ENCODE peak calls at places on chromosomes 11 and 22, in ten cellular contexts. One of them, this sample, is unnamed.

GRCh38 chr11:128304666-128305485 is 282.5 kb downstream of the ETS1 start:
- DNase-seq in IMR-90: no peak
- DNase-seq in sigmoid colon: no peak
- DNase-seq in NB4: no peak
- DNase-seq in ovary: no peak
- DNase-seq in body of pancreas: no peak
- DNase-seq in spleen: no peak
- DNase-seq in tibial nerve: no peak
- DNase-seq in stomach: no peak
- DNase-seq in adrenal gland: no peak
- DNase-seq in this sample: no peak

GRCh38 chr11:126655807-126656128 is 300.3 kb downstream of the ST3GAL4 start:
- DNase-seq in IMR-90: peak; percentile 41
- DNase-seq in sigmoid colon: no peak
- DNase-seq in NB4: no peak
- DNase-seq in ovary: no peak
- DNase-seq in body of pancreas: no peak
- DNase-seq in spleen: no peak
- DNase-seq in tibial nerve: no peak
- DNase-seq in stomach: no peak
- DNase-seq in adrenal gland: no peak
- DNase-seq in this sample: no peak

GRCh38 chr22:30056015-30056414 is 24.2 kb upstream of the HORMAD2 start:
- DNase-seq in IMR-90: no peak
- DNase-seq in sigmoid colon: no peak
- DNase-seq in NB4: no peak
- DNase-seq in ovary: no peak
- DNase-seq in body of pancreas: no peak
- DNase-seq in spleen: no peak
- DNase-seq in tibial nerve: no peak
- DNase-seq in stomach: no peak
- DNase-seq in adrenal gland: no peak
- DNase-seq in this sample: no peak

GRCh38 chr11:352456-353180 is 16.7 kb upstream of the B4GALNT4 start:
- DNase-seq in IMR-90: no peak
- DNase-seq in sigmoid colon: no peak
- DNase-seq in NB4: no peak
- DNase-seq in ovary: peak; percentile 46
- DNase-seq in body of pancreas: no peak
- DNase-seq in spleen: peak; percentile 54
- DNase-seq in tibial nerve: no peak
- DNase-seq in stomach: no peak
- DNase-seq in adrenal gland: no peak
- DNase-seq in this sample: no peak

GRCh38 chr22:49540084-49540483 is 287.6 kb downstream of the BRD1 start:
- DNase-seq in IMR-90: no peak
- DNase-seq in sigmoid colon: peak; percentile 21
- DNase-seq in NB4: no peak
- DNase-seq in ovary: no peak
- DNase-seq in body of pancreas: peak; percentile 1
- DNase-seq in spleen: peak; percentile 17
- DNase-seq in tibial nerve: no peak
- DNase-seq in stomach: no peak
- DNase-seq in adrenal gland: no peak
- DNase-seq in this sample: no peak

GRCh38 chr11:12470236-12470635 is 92.9 kb downstream of the PARVA start:
- DNase-seq in IMR-90: no peak
- DNase-seq in sigmoid colon: no peak
- DNase-seq in NB4: no peak
- DNase-seq in ovary: no peak
- DNase-seq in body of pancreas: no peak
- DNase-seq in spleen: no peak
- DNase-seq in tibial nerve: no peak
- DNase-seq in stomach: no peak
- DNase-seq in adrenal gland: no peak
- DNase-seq in this sample: no peak

GRCh38 chr22:35454416-35455054 is 54.6 kb downstream of the MCM5 start:
- DNase-seq in IMR-90: no peak
- DNase-seq in sigmoid colon: no peak
- DNase-seq in NB4: peak; percentile 38
- DNase-seq in ovary: no peak
- DNase-seq in body of pancreas: no peak
- DNase-seq in spleen: no peak
- DNase-seq in tibial nerve: no peak
- DNase-seq in stomach: no peak
- DNase-seq in adrenal gland: peak; percentile 22
- DNase-seq in this sample: no peak

GRCh38 chr11:82927264-82927880 is 25.8 kb downstream of the DDIAS start:
- DNase-seq in IMR-90: peak; percentile 64
- DNase-seq in sigmoid colon: no peak
- DNase-seq in NB4: peak; percentile 73
- DNase-seq in ovary: no peak
- DNase-seq in body of pancreas: peak; percentile 25
- DNase-seq in spleen: no peak
- DNase-seq in tibial nerve: no peak
- DNase-seq in stomach: no peak
- DNase-seq in adrenal gland: no peak
- DNase-seq in this sample: peak; percentile 37

GRCh38 chr11:83554896-83555295 is 268.7 kb upstream of the CCDC90B start:
- DNase-seq in IMR-90: no peak
- DNase-seq in sigmoid colon: no peak
- DNase-seq in NB4: no peak
- DNase-seq in ovary: no peak
- DNase-seq in body of pancreas: no peak
- DNase-seq in spleen: no peak
- DNase-seq in tibial nerve: no peak
- DNase-seq in stomach: no peak
- DNase-seq in adrenal gland: no peak
- DNase-seq in this sample: no peak

DNA sequence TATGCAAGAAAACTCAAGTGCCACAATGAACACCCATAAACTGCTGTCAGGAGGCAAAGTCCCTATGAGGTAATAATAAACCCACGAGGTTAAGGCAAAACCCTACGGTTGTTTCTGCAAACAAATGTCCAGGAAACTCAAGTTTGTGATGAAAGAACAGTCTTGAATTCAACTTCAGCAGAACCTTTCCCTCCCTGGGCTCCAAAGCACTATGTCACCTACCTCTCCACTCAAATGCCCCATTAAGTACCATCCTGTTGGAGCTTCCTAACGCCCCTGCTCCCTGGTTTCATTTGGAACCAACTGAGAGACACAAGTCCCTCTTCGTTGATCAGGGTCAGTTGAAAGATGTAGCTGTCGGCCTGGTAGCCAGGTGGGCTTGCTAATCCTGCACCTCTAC is 2.6 kb upstream of the C11orf91 start:
- DNase-seq in IMR-90: no peak
- DNase-seq in sigmoid colon: no peak
- DNase-seq in NB4: no peak
- DNase-seq in ovary: no peak
- DNase-seq in body of pancreas: no peak
- DNase-seq in spleen: no peak
- DNase-seq in tibial nerve: no peak
- DNase-seq in stomach: no peak
- DNase-seq in adrenal gland: no peak
- DNase-seq in this sample: no peak
- TF ChIP-seq POLR2A in IMR-90: no peak
- TF ChIP-seq POLR2A in sigmoid colon: no peak
- TF ChIP-seq POLR2A in NB4: no peak
- TF ChIP-seq POLR2A in ovary: no peak
- TF ChIP-seq POLR2A in body of pancreas: no peak
- TF ChIP-seq POLR2A in spleen: no peak
- TF ChIP-seq POLR2A in tibial nerve: no peak
- TF ChIP-seq POLR2A in stomach: no peak
- TF ChIP-seq POLR2A in adrenal gland: no peak
- TF ChIP-seq POLR2A in this sample: no peak

DNA sequence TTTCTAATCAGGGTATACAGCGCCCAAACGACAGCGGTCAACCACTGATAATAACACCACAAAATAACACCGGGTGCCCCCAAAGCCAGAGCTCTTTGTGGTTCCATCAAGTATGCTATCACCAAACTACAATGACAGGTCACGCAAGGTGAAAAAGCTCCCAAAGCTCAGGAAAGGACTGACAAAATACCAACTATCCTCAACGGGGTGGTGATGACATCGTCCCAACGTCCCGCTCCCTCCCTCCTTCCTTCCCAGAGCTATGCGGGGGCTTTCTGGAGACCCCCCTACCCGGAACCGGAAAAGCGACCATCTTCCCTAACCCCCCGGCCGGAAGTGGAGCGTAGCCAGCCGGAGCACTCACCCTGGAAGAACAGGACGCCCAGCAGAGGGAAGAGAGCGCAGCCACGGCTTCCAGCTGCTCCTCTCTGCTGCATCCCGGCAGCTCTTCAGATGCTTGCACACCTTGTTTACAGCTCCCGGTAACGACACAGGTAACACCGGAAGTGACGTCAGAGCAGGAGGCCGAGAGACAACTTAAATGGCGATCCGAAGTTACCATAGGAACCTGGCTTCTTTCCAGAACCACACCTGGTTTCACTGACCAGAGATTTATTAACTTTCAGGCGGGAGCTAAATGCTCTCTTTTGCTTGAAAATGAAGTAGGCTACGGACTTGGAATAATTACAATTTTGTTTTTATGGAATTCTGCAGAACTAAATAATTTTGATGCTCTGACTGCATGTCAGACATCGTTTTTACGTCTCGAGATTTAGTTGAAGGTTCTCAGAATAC is at the start of gene MPZL3:
- DNase-seq in IMR-90: peak; percentile 44
- DNase-seq in sigmoid colon: peak; percentile 82
- DNase-seq in NB4: peak; percentile 79
- DNase-seq in ovary: peak; percentile 66
- DNase-seq in body of pancreas: peak; percentile 97
- DNase-seq in spleen: peak; percentile 91
- DNase-seq in tibial nerve: no peak
- DNase-seq in stomach: peak; percentile 93
- DNase-seq in adrenal gland: peak; percentile 45
- DNase-seq in this sample: peak; percentile 20
- TF ChIP-seq POLR2A in IMR-90: no peak
- TF ChIP-seq POLR2A in sigmoid colon: no peak
- TF ChIP-seq POLR2A in NB4: no peak
- TF ChIP-seq POLR2A in ovary: no peak
- TF ChIP-seq POLR2A in body of pancreas: peak; percentile 85
- TF ChIP-seq POLR2A in spleen: peak; percentile 6
- TF ChIP-seq POLR2A in tibial nerve: no peak
- TF ChIP-seq POLR2A in stomach: no peak
- TF ChIP-seq POLR2A in adrenal gland: no peak
- TF ChIP-seq POLR2A in this sample: no peak

GRCh38 chr11:45741582-45741981 is 63.4 kb upstream of the SLC35C1 start:
- DNase-seq in IMR-90: no peak
- DNase-seq in sigmoid colon: no peak
- DNase-seq in NB4: no peak
- DNase-seq in ovary: no peak
- DNase-seq in body of pancreas: no peak
- DNase-seq in spleen: no peak
- DNase-seq in tibial nerve: no peak
- DNase-seq in stomach: no peak
- DNase-seq in adrenal gland: no peak
- DNase-seq in this sample: no peak

GRCh38 chr11:45737056-45737455 is 67.9 kb upstream of the SLC35C1 start:
- DNase-seq in IMR-90: no peak
- DNase-seq in sigmoid colon: no peak
- DNase-seq in NB4: no peak
- DNase-seq in ovary: no peak
- DNase-seq in body of pancreas: no peak
- DNase-seq in spleen: no peak
- DNase-seq in tibial nerve: no peak
- DNase-seq in stomach: no peak
- DNase-seq in adrenal gland: no peak
- DNase-seq in this sample: peak; percentile 32

GRCh38 chr11:45743556-45744468 is 61.1 kb upstream of the SLC35C1 start:
- DNase-seq in IMR-90: no peak
- DNase-seq in sigmoid colon: no peak
- DNase-seq in NB4: no peak
- DNase-seq in ovary: no peak
- DNase-seq in body of pancreas: no peak
- DNase-seq in spleen: no peak
- DNase-seq in tibial nerve: no peak
- DNase-seq in stomach: no peak
- DNase-seq in adrenal gland: no peak
- DNase-seq in this sample: no peak

GRCh38 chr11:45739866-45740265 is 65.1 kb upstream of the SLC35C1 start:
- DNase-seq in IMR-90: no peak
- DNase-seq in sigmoid colon: no peak
- DNase-seq in NB4: no peak
- DNase-seq in ovary: no peak
- DNase-seq in body of pancreas: no peak
- DNase-seq in spleen: no peak
- DNase-seq in tibial nerve: no peak
- DNase-seq in stomach: no peak
- DNase-seq in adrenal gland: no peak
- DNase-seq in this sample: no peak

DNA sequence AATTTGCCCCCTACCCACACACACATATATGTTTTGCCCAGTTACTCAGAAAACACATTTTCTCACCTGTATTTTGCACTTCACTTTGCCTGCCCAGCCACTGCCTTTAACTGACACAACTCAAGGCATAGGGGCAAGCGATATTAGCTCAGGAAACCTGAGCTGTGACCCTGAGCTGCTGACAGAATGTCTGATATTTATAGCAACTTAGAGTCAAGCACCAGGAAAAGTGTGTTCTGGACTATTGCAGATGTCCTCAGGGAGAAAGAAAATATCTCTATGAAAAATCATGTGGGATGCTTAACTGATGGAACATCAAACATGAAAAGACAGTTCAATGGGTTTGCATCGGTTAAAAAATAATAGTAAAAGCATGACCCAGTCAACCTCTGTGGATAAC is 63.9 kb upstream of the SLC35C1 start:
- DNase-seq in IMR-90: no peak
- DNase-seq in sigmoid colon: no peak
- DNase-seq in NB4: no peak
- DNase-seq in ovary: no peak
- DNase-seq in body of pancreas: no peak
- DNase-seq in spleen: no peak
- DNase-seq in tibial nerve: no peak
- DNase-seq in stomach: no peak
- DNase-seq in adrenal gland: no peak
- DNase-seq in this sample: no peak
- TF ChIP-seq POLR2A in IMR-90: no peak
- TF ChIP-seq POLR2A in sigmoid colon: no peak
- TF ChIP-seq POLR2A in NB4: no peak
- TF ChIP-seq POLR2A in ovary: no peak
- TF ChIP-seq POLR2A in body of pancreas: no peak
- TF ChIP-seq POLR2A in spleen: no peak
- TF ChIP-seq POLR2A in tibial nerve: no peak
- TF ChIP-seq POLR2A in stomach: no peak
- TF ChIP-seq POLR2A in adrenal gland: no peak
- TF ChIP-seq POLR2A in this sample: no peak

DNA sequence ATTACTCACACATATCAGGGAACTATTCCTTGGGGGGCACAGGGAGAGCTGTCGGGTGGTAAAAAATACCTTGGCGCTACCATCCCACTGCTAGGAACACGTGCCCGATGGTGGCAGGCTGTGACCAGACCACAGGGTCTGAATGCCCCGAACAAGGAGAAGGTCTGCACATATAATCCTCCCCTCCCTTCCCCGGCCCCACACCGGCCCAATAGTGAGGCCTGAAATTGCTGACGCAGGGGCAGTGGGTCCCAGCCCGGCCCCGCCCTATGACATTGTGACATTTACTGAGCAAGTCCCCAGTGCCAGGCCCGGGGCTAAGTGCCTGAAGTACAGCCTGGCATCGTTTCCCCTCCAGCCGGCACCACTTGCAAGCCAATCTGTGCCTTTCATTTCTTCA is 19.5 kb downstream of the MN1 start:
- DNase-seq in IMR-90: no peak
- DNase-seq in sigmoid colon: no peak
- DNase-seq in NB4: no peak
- DNase-seq in ovary: no peak
- DNase-seq in body of pancreas: no peak
- DNase-seq in spleen: no peak
- DNase-seq in tibial nerve: no peak
- DNase-seq in stomach: no peak
- DNase-seq in adrenal gland: no peak
- DNase-seq in this sample: no peak
- TF ChIP-seq POLR2A in IMR-90: no peak
- TF ChIP-seq POLR2A in sigmoid colon: no peak
- TF ChIP-seq POLR2A in NB4: no peak
- TF ChIP-seq POLR2A in ovary: no peak
- TF ChIP-seq POLR2A in body of pancreas: no peak
- TF ChIP-seq POLR2A in spleen: no peak
- TF ChIP-seq POLR2A in tibial nerve: no peak
- TF ChIP-seq POLR2A in stomach: no peak
- TF ChIP-seq POLR2A in adrenal gland: no peak
- TF ChIP-seq POLR2A in this sample: no peak

This sample was measured in H54.